ENCODE peak calls at places on chromosomes 1 and 21, in four cellular contexts. One of them, this sample, is unnamed.

GRCh38 chr21:30227633-30228404 is 11.9 kb upstream of the CLDN8 start:
- DNase-seq in mammary epithelial cell: peak; percentile 100
- DNase-seq in GM20000: no peak
- DNase-seq in HS-27A: peak; percentile 8
- DNase-seq in this sample: peak; percentile 61

GRCh38 chr1:30618335-30618747 is 105.0 kb downstream of the MATN1 start:
- DNase-seq in mammary epithelial cell: peak; percentile 88
- DNase-seq in GM20000: no peak
- DNase-seq in HS-27A: no peak
- DNase-seq in this sample: no peak

GRCh38 chr1:226029093-226029496 is 30.0 kb upstream of the SDE2 start:
- DNase-seq in mammary epithelial cell: no peak
- DNase-seq in GM20000: peak; percentile 62
- DNase-seq in HS-27A: no peak
- DNase-seq in this sample: no peak

GRCh38 chr1:4064150-4064889 is 164.2 kb upstream of the C1orf174 start:
- DNase-seq in mammary epithelial cell: no peak
- DNase-seq in GM20000: no peak
- DNase-seq in HS-27A: no peak
- DNase-seq in this sample: no peak

GRCh38 chr1:233790662-233791371 is 113.7 kb upstream of the SLC35F3 start:
- DNase-seq in mammary epithelial cell: peak; percentile 57
- DNase-seq in GM20000: peak; percentile 69
- DNase-seq in HS-27A: no peak
- DNase-seq in this sample: no peak

GRCh38 chr1:228972576-228972975 is 237.3 kb downstream of the RHOU start:
- DNase-seq in mammary epithelial cell: no peak
- DNase-seq in GM20000: no peak
- DNase-seq in HS-27A: no peak
- DNase-seq in this sample: no peak

GRCh38 chr1:45998218-45998617 is 134.2 kb downstream of the PIK3R3 start:
- DNase-seq in mammary epithelial cell: no peak
- DNase-seq in GM20000: no peak
- DNase-seq in HS-27A: no peak
- DNase-seq in this sample: no peak

GRCh38 chr1:152817309-152817708 is 5.5 kb downstream of the LCE1B start:
- DNase-seq in mammary epithelial cell: peak; percentile 64
- DNase-seq in GM20000: no peak
- DNase-seq in HS-27A: no peak
- DNase-seq in this sample: no peak

GRCh38 chr1:23098463-23099170 is 70.0 kb downstream of the LUZP1 start:
- DNase-seq in mammary epithelial cell: peak; percentile 65
- DNase-seq in GM20000: peak; percentile 70
- DNase-seq in HS-27A: peak; percentile 66
- DNase-seq in this sample: peak; percentile 52

GRCh38 chr1:7248828-7249227 is 463.6 kb downstream of the CAMTA1 start:
- DNase-seq in mammary epithelial cell: no peak
- DNase-seq in GM20000: no peak
- DNase-seq in HS-27A: no peak
- DNase-seq in this sample: no peak

GRCh38 chr1:39539252-39539790 is 37.3 kb downstream of the PABPC4 start:
- DNase-seq in mammary epithelial cell: peak; percentile 45
- DNase-seq in GM20000: peak; percentile 81
- DNase-seq in HS-27A: peak; percentile 7
- DNase-seq in this sample: peak; percentile 36

GRCh38 chr1:3905266-3905952 is 5.3 kb upstream of the C1orf174 start:
- DNase-seq in mammary epithelial cell: no peak
- DNase-seq in GM20000: no peak
- DNase-seq in HS-27A: no peak
- DNase-seq in this sample: no peak